ENCODE peak calls at places on chromosomes 3 and 15, in eight cellular contexts. One of them, this sample, is unnamed.
A peak's percentile ranks its signal among the peaks of the same experiment; 100 is the strongest.

GRCh38 chr3:4976109-4976508 is 3.1 kb upstream of the BHLHE40 start:
- DNase-seq in endothelial cell of umbilical vein: peak; percentile 69
- DNase-seq in PC-9: no peak
- DNase-seq in suprapubic skin: no peak
- DNase-seq in tibial artery: peak; percentile 62
- DNase-seq in ovary: peak; percentile 46
- DNase-seq in left ventricle myocardium inferior: peak; percentile 40
- DNase-seq in prostate gland: no peak
- DNase-seq in this sample: no peak

GRCh38 chr3:49653636-49654035 is 20.5 kb upstream of the APEH start:
- DNase-seq in endothelial cell of umbilical vein: no peak
- DNase-seq in PC-9: no peak
- DNase-seq in suprapubic skin: no peak
- DNase-seq in tibial artery: no peak
- DNase-seq in ovary: no peak
- DNase-seq in left ventricle myocardium inferior: no peak
- DNase-seq in prostate gland: no peak
- DNase-seq in this sample: no peak

GRCh38 chr3:99789322-99789721 is 28.3 kb upstream of the CMSS1 start:
- DNase-seq in endothelial cell of umbilical vein: peak; percentile 68
- DNase-seq in PC-9: peak; percentile 46
- DNase-seq in suprapubic skin: no peak
- DNase-seq in tibial artery: peak; percentile 27
- DNase-seq in ovary: peak; percentile 30
- DNase-seq in left ventricle myocardium inferior: no peak
- DNase-seq in prostate gland: no peak
- DNase-seq in this sample: no peak

GRCh38 chr3:116394365-116394764 is 50.9 kb downstream of the LSAMP start:
- DNase-seq in endothelial cell of umbilical vein: no peak
- DNase-seq in PC-9: no peak
- DNase-seq in suprapubic skin: no peak
- DNase-seq in tibial artery: no peak
- DNase-seq in ovary: no peak
- DNase-seq in left ventricle myocardium inferior: no peak
- DNase-seq in prostate gland: no peak
- DNase-seq in this sample: no peak

GRCh38 chr3:171967137-171967783 is 72.1 kb upstream of the FNDC3B start:
- DNase-seq in endothelial cell of umbilical vein: peak; percentile 86
- DNase-seq in PC-9: peak; percentile 96
- DNase-seq in suprapubic skin: no peak
- DNase-seq in tibial artery: no peak
- DNase-seq in ovary: no peak
- DNase-seq in left ventricle myocardium inferior: no peak
- DNase-seq in prostate gland: no peak
- DNase-seq in this sample: no peak

GRCh38 chr3:57120040-57120802 is 44.9 kb downstream of the IL17RD start:
- DNase-seq in endothelial cell of umbilical vein: no peak
- DNase-seq in PC-9: no peak
- DNase-seq in suprapubic skin: no peak
- DNase-seq in tibial artery: no peak
- DNase-seq in ovary: no peak
- DNase-seq in left ventricle myocardium inferior: no peak
- DNase-seq in prostate gland: no peak
- DNase-seq in this sample: no peak

GRCh38 chr3:180402463-180403073 is 199.4 kb upstream of the TTC14 start:
- DNase-seq in endothelial cell of umbilical vein: no peak
- DNase-seq in PC-9: no peak
- DNase-seq in suprapubic skin: no peak
- DNase-seq in tibial artery: no peak
- DNase-seq in ovary: no peak
- DNase-seq in left ventricle myocardium inferior: no peak
- DNase-seq in prostate gland: no peak
- DNase-seq in this sample: no peak

GRCh38 chr15:99717129-99718024 is 15.9 kb downstream of the LYSMD4 start:
- DNase-seq in endothelial cell of umbilical vein: no peak
- DNase-seq in PC-9: no peak
- DNase-seq in suprapubic skin: no peak
- DNase-seq in tibial artery: no peak
- DNase-seq in ovary: no peak
- DNase-seq in left ventricle myocardium inferior: peak; percentile 48
- DNase-seq in prostate gland: no peak
- DNase-seq in this sample: no peak

GRCh38 chr15:90388462-90389182 is 580 bp downstream of the IQGAP1 start:
- DNase-seq in endothelial cell of umbilical vein: peak; percentile 48
- DNase-seq in PC-9: no peak
- DNase-seq in suprapubic skin: peak; percentile 92
- DNase-seq in tibial artery: peak; percentile 75
- DNase-seq in ovary: peak; percentile 70
- DNase-seq in left ventricle myocardium inferior: peak; percentile 72
- DNase-seq in prostate gland: peak; percentile 40
- DNase-seq in this sample: peak; percentile 33

GRCh38 chr15:44882499-44882968 is 74.0 kb upstream of the TERB2 start:
- DNase-seq in endothelial cell of umbilical vein: no peak
- DNase-seq in PC-9: no peak
- DNase-seq in suprapubic skin: no peak
- DNase-seq in tibial artery: no peak
- DNase-seq in ovary: no peak
- DNase-seq in left ventricle myocardium inferior: no peak
- DNase-seq in prostate gland: no peak
- DNase-seq in this sample: no peak

GRCh38 chr15:47987908-47988532 is 132.8 kb upstream of the SLC24A5 start:
- DNase-seq in endothelial cell of umbilical vein: peak; percentile 68
- DNase-seq in PC-9: no peak
- DNase-seq in suprapubic skin: no peak
- DNase-seq in tibial artery: no peak
- DNase-seq in ovary: peak; percentile 34
- DNase-seq in left ventricle myocardium inferior: no peak
- DNase-seq in prostate gland: peak; percentile 57
- DNase-seq in this sample: no peak

DNA sequence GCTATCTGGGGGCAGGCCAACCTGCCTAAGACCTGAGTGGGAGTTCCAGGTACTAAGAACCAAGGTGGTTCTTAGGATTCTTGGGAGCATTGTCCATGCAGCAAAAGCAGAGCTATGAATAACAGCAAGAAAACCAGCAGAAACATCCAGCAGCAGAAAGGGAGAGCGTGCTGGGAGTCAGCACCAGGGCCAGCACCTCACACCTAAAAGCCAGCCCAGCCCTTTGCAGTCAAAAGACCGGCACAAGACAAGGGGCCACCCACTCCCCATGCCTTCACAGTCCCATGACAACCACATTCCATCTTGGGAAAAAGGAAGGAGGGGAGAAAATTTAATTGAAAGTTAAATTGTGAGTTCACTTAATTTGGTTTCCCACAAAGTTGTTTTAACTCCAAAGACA is 364.9 kb downstream of the AGBL1 start:
- DNase-seq in endothelial cell of umbilical vein: no peak
- DNase-seq in PC-9: no peak
- DNase-seq in suprapubic skin: no peak
- DNase-seq in tibial artery: no peak
- DNase-seq in ovary: no peak
- DNase-seq in left ventricle myocardium inferior: no peak
- DNase-seq in prostate gland: no peak
- DNase-seq in this sample: no peak
- H3K36me3 ChIP-seq in endothelial cell of umbilical vein: no peaks in the 10 kb centered on the region
- H3K36me3 ChIP-seq in PC-9: no peaks in the 10 kb centered on the region
- H3K36me3 ChIP-seq in suprapubic skin: no peaks in the 10 kb centered on the region
- H3K36me3 ChIP-seq in tibial artery: no peaks in the 10 kb centered on the region
- H3K36me3 ChIP-seq in ovary: no peaks in the 10 kb centered on the region
- H3K36me3 ChIP-seq in left ventricle myocardium inferior: no peaks in the 10 kb centered on the region
- H3K36me3 ChIP-seq in prostate gland: no peaks in the 10 kb centered on the region
- H3K36me3 ChIP-seq in this sample: no peaks in the 10 kb centered on the region

GRCh38 chr3:14646150-14646573 is 5.4 kb upstream of the CCDC174 start:
- DNase-seq in endothelial cell of umbilical vein: no peak
- DNase-seq in PC-9: no peak
- DNase-seq in suprapubic skin: no peak
- DNase-seq in tibial artery: no peak
- DNase-seq in ovary: no peak
- DNase-seq in left ventricle myocardium inferior: no peak
- DNase-seq in prostate gland: no peak
- DNase-seq in this sample: no peak

GRCh38 chr3:14650193-14650592 is 1.4 kb upstream of the CCDC174 start:
- DNase-seq in endothelial cell of umbilical vein: no peak
- DNase-seq in PC-9: no peak
- DNase-seq in suprapubic skin: no peak
- DNase-seq in tibial artery: no peak
- DNase-seq in ovary: no peak
- DNase-seq in left ventricle myocardium inferior: no peak
- DNase-seq in prostate gland: no peak
- DNase-seq in this sample: no peak

GRCh38 chr3:14646589-14647413 is 4.8 kb upstream of the CCDC174 start:
- DNase-seq in endothelial cell of umbilical vein: no peak
- DNase-seq in PC-9: no peak
- DNase-seq in suprapubic skin: no peak
- DNase-seq in tibial artery: no peak
- DNase-seq in ovary: no peak
- DNase-seq in left ventricle myocardium inferior: no peak
- DNase-seq in prostate gland: no peak
- DNase-seq in this sample: no peak

GRCh38 chr3:14649466-14649865 is 2.1 kb upstream of the CCDC174 start:
- DNase-seq in endothelial cell of umbilical vein: no peak
- DNase-seq in PC-9: no peak
- DNase-seq in suprapubic skin: no peak
- DNase-seq in tibial artery: no peak
- DNase-seq in ovary: no peak
- DNase-seq in left ventricle myocardium inferior: no peak
- DNase-seq in prostate gland: no peak
- DNase-seq in this sample: no peak

DNA sequence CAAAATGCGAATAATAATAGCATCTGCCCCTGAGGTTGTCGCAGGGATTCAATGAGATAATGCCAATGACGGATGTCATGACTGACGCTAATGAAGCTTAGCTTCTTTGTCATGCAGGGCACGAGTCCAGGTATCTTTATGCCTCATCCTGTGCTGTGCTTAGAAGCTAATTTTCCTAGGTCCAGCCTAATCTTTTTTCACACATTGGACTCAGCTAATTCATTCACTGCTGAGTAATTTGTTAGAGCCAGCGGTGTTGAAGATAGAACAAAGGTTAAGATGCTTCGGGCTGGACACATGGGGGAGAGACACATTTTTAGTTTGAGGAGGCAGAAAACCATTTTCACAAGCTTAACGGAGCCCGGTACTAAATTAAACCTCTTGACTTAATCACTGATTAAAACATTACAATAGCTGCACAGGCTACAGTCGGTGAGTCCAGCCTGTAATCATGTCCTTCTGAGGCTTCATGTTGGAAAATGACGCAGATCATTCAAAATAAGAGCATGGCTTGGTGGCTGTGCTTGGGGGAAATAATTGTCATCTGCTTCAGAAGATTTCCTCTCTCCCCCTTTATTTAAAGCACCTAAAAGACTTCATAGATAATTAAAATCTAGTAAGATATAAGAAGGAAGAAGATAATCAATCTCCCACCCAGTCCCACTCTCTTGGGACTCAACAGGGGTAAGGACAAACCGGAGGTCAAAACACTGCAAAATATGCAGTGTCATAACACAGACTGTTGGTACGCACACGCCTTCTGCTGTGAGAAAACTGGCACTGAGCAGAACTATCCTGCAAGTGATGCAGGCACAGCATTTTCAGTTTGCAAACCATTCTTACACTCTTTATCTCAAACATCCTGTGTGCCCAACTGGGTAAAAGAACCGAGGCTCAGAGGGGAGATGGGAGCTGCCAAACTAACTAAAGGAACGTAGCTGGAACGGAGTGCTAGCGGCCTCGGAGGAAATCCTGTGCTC is 3.3 kb upstream of the CCDC174 start:
- DNase-seq in endothelial cell of umbilical vein: no peak
- DNase-seq in PC-9: no peak
- DNase-seq in suprapubic skin: no peak
- DNase-seq in tibial artery: no peak
- DNase-seq in ovary: no peak
- DNase-seq in left ventricle myocardium inferior: no peak
- DNase-seq in prostate gland: no peak
- DNase-seq in this sample: no peak
- H3K27ac ChIP-seq in endothelial cell of umbilical vein: no peak overlapping the region
- H3K27ac ChIP-seq in PC-9: no peak overlapping the region
- H3K27ac ChIP-seq in suprapubic skin: no peak overlapping the region
- H3K27ac ChIP-seq in tibial artery: no peak overlapping the region
- H3K27ac ChIP-seq in ovary: no peak overlapping the region
- H3K27ac ChIP-seq in left ventricle myocardium inferior: peak overlapping the region; percentile 78
- H3K27ac ChIP-seq in prostate gland: no peak overlapping the region
- H3K27ac ChIP-seq in this sample: no peak overlapping the region

GRCh38 chr3:126132751-126133511 is 47.5 kb downstream of the ALDH1L1 start:
- DNase-seq in endothelial cell of umbilical vein: no peak
- DNase-seq in PC-9: no peak
- DNase-seq in suprapubic skin: peak; percentile 69
- DNase-seq in tibial artery: peak; percentile 10
- DNase-seq in ovary: peak; percentile 10
- DNase-seq in left ventricle myocardium inferior: no peak
- DNase-seq in prostate gland: no peak
- DNase-seq in this sample: peak; percentile 38
- TF ChIP-seq CTCF in endothelial cell of umbilical vein: peak; percentile 13
- TF ChIP-seq CTCF in PC-9: no peak
- TF ChIP-seq CTCF in suprapubic skin: no peak
- TF ChIP-seq CTCF in tibial artery: no peak
- TF ChIP-seq CTCF in ovary: no peak
- TF ChIP-seq CTCF in left ventricle myocardium inferior: no peak
- TF ChIP-seq CTCF in prostate gland: no peak
- TF ChIP-seq CTCF in this sample: no peak

DNA sequence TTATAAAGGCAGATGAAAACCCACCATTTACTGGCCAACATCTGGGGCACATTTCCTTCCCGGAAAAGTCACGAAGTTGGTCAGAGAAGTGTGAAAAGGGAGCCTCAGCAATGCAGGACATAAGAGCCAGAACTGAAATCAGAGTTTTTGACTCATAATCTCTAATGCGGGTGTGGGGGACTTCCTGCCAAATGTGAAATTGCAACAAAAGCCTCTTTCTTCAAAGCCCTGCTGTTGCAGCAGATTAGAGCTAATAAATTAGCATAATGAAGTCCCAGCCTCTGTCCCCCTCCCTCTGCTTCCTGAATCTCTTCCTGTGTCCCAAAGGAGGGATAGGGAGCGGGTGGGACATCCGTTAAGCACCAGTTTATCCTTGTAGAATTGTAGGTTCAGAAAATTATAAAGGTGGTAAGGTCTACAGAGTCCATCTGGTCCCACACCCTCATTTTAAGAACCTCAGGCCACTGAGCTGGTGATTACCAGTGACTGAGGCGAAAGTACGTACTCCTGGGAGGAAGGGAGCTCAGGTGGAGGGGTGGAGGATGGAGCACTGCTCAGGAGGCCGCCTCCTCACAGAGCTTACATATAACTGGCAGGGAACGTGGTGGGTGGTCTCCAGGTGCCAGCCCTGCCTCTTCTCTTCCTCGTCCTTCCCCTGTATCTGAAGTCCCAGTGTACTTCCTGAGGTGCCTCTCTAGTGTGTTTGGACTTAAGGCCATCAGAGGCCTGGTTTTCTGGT is 35.0 kb downstream of the ST6GAL1 start:
- DNase-seq in endothelial cell of umbilical vein: peak; percentile 46
- DNase-seq in PC-9: no peak
- DNase-seq in suprapubic skin: no peak
- DNase-seq in tibial artery: no peak
- DNase-seq in ovary: no peak
- DNase-seq in left ventricle myocardium inferior: no peak
- DNase-seq in prostate gland: no peak
- DNase-seq in this sample: no peak
- H3K36me3 ChIP-seq in endothelial cell of umbilical vein: peaks cover 25% of the 10 kb centered on the region
- H3K36me3 ChIP-seq in PC-9: peaks cover 2% of the 10 kb centered on the region
- H3K36me3 ChIP-seq in suprapubic skin: no peaks in the 10 kb centered on the region
- H3K36me3 ChIP-seq in tibial artery: no peaks in the 10 kb centered on the region
- H3K36me3 ChIP-seq in ovary: no peaks in the 10 kb centered on the region
- H3K36me3 ChIP-seq in left ventricle myocardium inferior: peaks cover 5% of the 10 kb centered on the region
- H3K36me3 ChIP-seq in prostate gland: no peaks in the 10 kb centered on the region
- H3K36me3 ChIP-seq in this sample: peaks cover 18% of the 10 kb centered on the region

GRCh38 chr3:160343132-160343531 is 55.9 kb downstream of the IFT80 start:
- DNase-seq in endothelial cell of umbilical vein: peak; percentile 23
- DNase-seq in PC-9: no peak
- DNase-seq in suprapubic skin: no peak
- DNase-seq in tibial artery: no peak
- DNase-seq in ovary: no peak
- DNase-seq in left ventricle myocardium inferior: no peak
- DNase-seq in prostate gland: no peak
- DNase-seq in this sample: no peak
- H3K27ac ChIP-seq in endothelial cell of umbilical vein: no peak overlapping the region
- H3K27ac ChIP-seq in PC-9: no peak overlapping the region
- H3K27ac ChIP-seq in suprapubic skin: no peak overlapping the region
- H3K27ac ChIP-seq in tibial artery: no peak overlapping the region
- H3K27ac ChIP-seq in ovary: no peak overlapping the region
- H3K27ac ChIP-seq in left ventricle myocardium inferior: no peak overlapping the region
- H3K27ac ChIP-seq in prostate gland: no peak overlapping the region
- H3K27ac ChIP-seq in this sample: no peak overlapping the region

This sample was measured in CD8-positive, alpha-beta T cell.